ENCODE peak calls at places on chromosomes 13 and 19, in four cellular contexts. D, R, B and W are unnamed samples.

GRCh38 chr19:53871448-53871847 is 3.8 kb downstream of the MYADM start:
- DNase-seq in D (no peak), R (no peak), B (no peak), W (no peak)

GRCh38 chr13:35894636-35895035 is 236.5 kb downstream of the DCLK1 start:
- DNase-seq in D (no peak), R (peak), B (no peak), W (no peak)

GRCh38 chr13:22173605-22174004 is 502.7 kb downstream of the FGF9 start:
- DNase-seq in D (no peak), R (peak), B (no peak), W (no peak)

GRCh38 chr13:37681295-37682032 is 82.9 kb upstream of the POSTN start:
- DNase-seq in D (no peak), R (peak), B (no peak), W (no peak)

GRCh38 chr13:80972857-80973478 is 632.0 kb upstream of the SPRY2 start:
- DNase-seq in D (no peak), R (no peak), B (no peak), W (no peak)

GRCh38 chr19:13881692-13882418 is 4.9 kb downstream of the NANOS3 start:
- DNase-seq in D (no peak), R (peak), B (peak), W (no peak)

GRCh38 chr13:66341038-66341437 is 889.1 kb downstream of the PCDH9 start:
- DNase-seq in D (no peak), R (no peak), B (no peak), W (no peak)

GRCh38 chr19:58128041-58128685 is 22.4 kb downstream of the ZNF329 start:
- DNase-seq in D (no peak), R (no peak), B (no peak), W (no peak)

GRCh38 chr19:34639491-34640085 is 37.4 kb downstream of the SCGB2B2 start:
- DNase-seq in D (no peak), R (peak), B (peak), W (peak)

GRCh38 chr19:50330365-50331078 is 1.3 kb upstream of the KCNC3 start:
- DNase-seq in D (peak), R (peak), B (peak), W (peak)

GRCh38 chr19:31125071-31125470 is 224.2 kb downstream of the TSHZ3 start:
- DNase-seq in D (no peak), R (no peak), B (no peak), W (no peak)

GRCh38 chr19:21028969-21029268 is 8.5 kb downstream of the ZNF430 start:
- DNase-seq in D (no peak), R (no peak), B (no peak), W (no peak)

GRCh38 chr19:38388310-38389100 is at the start of gene SPRED3:
- DNase-seq in D (no peak), R (peak), B (no peak), W (peak)

GRCh38 chr13:59906413-59907027 is 257.2 kb downstream of the DIAPH3 start:
- DNase-seq in D (no peak), R (peak), B (peak), W (no peak)

GRCh38 chr13:31835932-31836331 is 96.6 kb downstream of the RXFP2 start:
- DNase-seq in D (no peak), R (peak), B (no peak), W (no peak)

GRCh38 chr19:8610928-8611284 is 391 bp upstream of the ADAMTS10 start:
- DNase-seq in D (no peak), R (no peak), B (no peak), W (no peak)

GRCh38 chr13:36160297-36160696 is 29.1 kb upstream of the DCLK1 start:
- DNase-seq in D (peak), R (no peak), B (no peak), W (no peak)

GRCh38 chr13:106467406-106468122 is 67.9 kb downstream of the EFNB2 start:
- DNase-seq in D (no peak), R (no peak), B (no peak), W (no peak)

GRCh38 chr19:37172368-37173366 is at the start of gene ZNF585A:
- DNase-seq in D (peak), R (peak), B (peak), W (peak)

GRCh38 chr19:46015080-46015960 is 7.5 kb downstream of the PGLYRP1 start:
- DNase-seq in D (peak), R (no peak), B (peak), W (peak)

GRCh38 chr13:113973218-113974164 is at the start of gene C13orf46:
- DNase-seq in D (peak), R (no peak), B (peak), W (no peak)

GRCh38 chr19:22735911-22736645 is 47.9 kb downstream of the ZNF99 start:
- DNase-seq in D (peak), R (no peak), B (no peak), W (no peak)

GRCh38 chr19:29873024-29873800 is 61.4 kb downstream of the CCNE1 start:
- DNase-seq in D (peak), R (no peak), B (peak), W (peak)

GRCh38 chr13:80502359-80502758 is 161.4 kb upstream of the SPRY2 start:
- DNase-seq in D (no peak), R (no peak), B (no peak), W (no peak)

GRCh38 chr19:2336528-2337328 is 8.2 kb downstream of the SPPL2B start:
- DNase-seq in D (no peak), R (no peak), B (no peak), W (no peak)

GRCh38 chr13:50241479-50241878 is 226.2 kb downstream of the KCNRG start:
- DNase-seq in D (no peak), R (no peak), B (no peak), W (no peak)

GRCh38 chr13:37618554-37618953 is 20.0 kb upstream of the POSTN start:
- DNase-seq in D (no peak), R (peak), B (no peak), W (no peak)

GRCh38 chr13:93700115-93700514 is 473.5 kb downstream of the GPC6 start:
- DNase-seq in D (no peak), R (peak), B (no peak), W (no peak)

GRCh38 chr19:2970201-2970838 is 7.0 kb upstream of the TLE6 start:
- DNase-seq in D (no peak), R (no peak), B (no peak), W (no peak)

DNA sequence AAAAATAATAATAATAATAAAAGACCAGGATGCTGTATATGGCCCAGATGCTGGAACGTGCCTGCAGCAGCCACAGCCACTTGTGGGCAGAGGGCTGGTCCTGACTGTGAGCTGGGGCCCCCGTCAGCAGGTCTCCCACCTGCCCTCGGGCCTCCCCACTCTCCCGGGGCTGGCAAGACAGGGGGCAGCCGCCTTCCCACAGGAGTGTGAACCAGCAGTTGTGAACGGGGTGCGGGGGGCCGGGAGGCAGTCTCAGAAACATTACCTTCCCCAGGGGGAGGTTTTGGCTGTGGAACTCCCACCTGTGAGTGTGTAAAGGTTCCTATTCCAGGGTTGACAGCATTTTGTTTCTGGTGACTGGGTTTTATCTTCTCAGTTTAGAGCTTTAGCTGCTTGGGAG is 151.4 kb downstream of the KDM4B start:
- DNase-seq in D (no peak), R (no peak), B (no peak), W (no peak)
- H3K4me3 ChIP-seq in D (no peak), R (no peak), B (no peak), W (no peak)

DNA sequence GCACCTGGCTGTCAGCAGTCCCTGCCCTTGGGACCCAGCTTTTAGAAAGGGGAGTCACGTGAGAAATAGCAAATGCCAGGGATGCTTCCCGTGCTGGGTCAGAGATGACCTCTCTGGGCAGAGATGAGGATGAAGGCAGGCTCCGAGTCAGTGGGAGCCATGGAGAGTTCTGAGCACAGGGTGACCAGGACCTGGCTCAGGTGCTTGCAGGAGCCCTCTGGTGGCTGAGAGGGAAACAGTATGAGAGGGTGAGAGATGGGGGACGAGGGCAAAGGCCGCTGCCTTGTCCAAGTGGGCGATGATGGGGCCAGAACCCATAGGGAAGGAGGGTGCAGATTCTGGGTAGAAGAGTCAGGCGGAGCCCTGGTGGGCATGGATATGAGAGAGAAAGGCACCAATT is 15.8 kb downstream of the TMED1 start:
- DNase-seq in D (no peak), R (no peak), B (no peak), W (no peak)
- TF ChIP-seq CTCF in D (no peak), R (peak), B (peak), W (no peak)

GRCh38 chr19:6699935-6700334 is 20.5 kb downstream of the C3 start:
- DNase-seq in D (no peak), R (no peak), B (no peak), W (no peak)

GRCh38 chr19:6705931-6706632 is 14.4 kb downstream of the C3 start:
- DNase-seq in D (no peak), R (no peak), B (no peak), W (no peak)

GRCh38 chr19:6697291-6697690 is 23.2 kb downstream of the C3 start:
- DNase-seq in D (no peak), R (no peak), B (no peak), W (no peak)

GRCh38 chr19:6696239-6696820 is 24.1 kb downstream of the C3 start:
- DNase-seq in D (no peak), R (no peak), B (no peak), W (no peak)

DNA sequence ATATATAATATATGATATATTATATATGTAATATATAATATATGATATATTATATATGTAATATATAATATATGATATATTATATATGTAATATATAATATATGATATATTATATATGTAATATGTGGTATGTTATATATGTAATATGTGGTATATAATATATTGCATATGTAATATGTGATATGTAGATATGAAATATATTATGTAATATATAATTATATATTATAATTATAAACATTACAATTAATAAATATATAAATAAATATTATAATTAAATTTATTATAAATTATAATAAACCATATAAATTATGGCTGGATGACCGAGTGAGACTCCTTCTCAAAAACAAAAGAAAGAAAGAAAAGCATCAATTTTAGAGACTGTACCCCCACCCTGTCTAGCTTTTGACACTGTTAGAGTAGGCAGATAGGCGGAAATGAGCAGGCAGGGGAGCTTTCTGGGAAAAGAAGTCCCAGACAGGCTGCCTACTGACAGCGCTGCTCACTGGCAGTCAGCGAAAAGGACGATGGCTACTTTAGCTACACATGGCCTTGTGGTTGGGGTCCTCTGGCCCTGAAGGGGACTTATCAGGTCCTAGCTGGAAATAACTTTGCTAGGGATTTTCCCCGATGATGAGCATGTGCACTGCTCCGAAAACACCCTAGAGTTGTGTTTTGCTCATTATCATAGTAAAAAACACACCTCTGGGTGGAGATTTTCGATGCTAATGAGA is 19.7 kb downstream of the C3 start:
- DNase-seq in D (no peak), R (no peak), B (no peak), W (no peak)
- TF ChIP-seq POLR2A in D (no peak), R (no peak), B (no peak), W (no peak)

DNA sequence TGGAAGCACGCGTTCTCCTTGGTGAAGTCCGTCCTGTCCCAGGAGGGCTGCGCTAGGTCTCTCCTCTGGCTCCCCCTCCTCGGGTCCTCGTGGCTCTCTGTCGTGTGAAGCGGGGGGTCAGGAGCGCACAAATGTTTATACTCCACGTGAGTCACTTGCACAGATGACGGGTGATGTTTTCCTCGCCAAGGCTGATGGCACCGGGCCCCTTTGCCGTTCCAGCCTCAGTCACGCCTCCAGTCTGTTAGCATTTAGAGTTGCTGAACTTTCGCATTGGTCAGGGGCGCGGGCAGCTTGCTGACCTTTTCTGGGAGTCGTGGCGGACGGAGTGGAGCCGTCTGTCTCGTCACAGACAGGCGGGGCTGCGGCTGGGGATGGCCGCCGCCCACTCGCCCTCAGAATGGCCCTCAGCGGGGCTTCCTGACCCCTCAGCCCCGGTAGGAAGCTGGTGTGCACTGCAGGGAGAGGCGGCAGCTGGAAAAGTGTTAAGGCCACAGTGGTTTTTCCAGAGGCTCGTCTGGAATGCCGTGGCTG is 13.7 kb downstream of the KLHL26 start:
- DNase-seq in D (peak), R (peak), B (peak), W (peak)
- H3K4me3 ChIP-seq in D (no peak), R (no peak), B (no peak), W (no peak)

GRCh38 chr13:90968510-90968909 is 379.0 kb upstream of the MIR17HG start:
- DNase-seq in D (no peak), R (no peak), B (no peak), W (no peak)
- TF ChIP-seq CTCF in D (no peak), R (no peak), B (no peak), W (no peak)

GRCh38 chr19:799076-799881 is 2.0 kb downstream of the PTBP1 start:
- DNase-seq in D (no peak), R (peak), B (no peak), W (no peak)

GRCh38 chr19:796692-797527 is at the start of gene PTBP1:
- DNase-seq in D (peak), R (peak), B (peak), W (peak)

GRCh38 chr19:797528-798414 is 519 bp downstream of the PTBP1 start:
- DNase-seq in D (peak), R (peak), B (peak), W (peak)

GRCh38 chr19:800360-801029 is 3.2 kb downstream of the PTBP1 start:
- DNase-seq in D (no peak), R (no peak), B (no peak), W (peak)

DNA sequence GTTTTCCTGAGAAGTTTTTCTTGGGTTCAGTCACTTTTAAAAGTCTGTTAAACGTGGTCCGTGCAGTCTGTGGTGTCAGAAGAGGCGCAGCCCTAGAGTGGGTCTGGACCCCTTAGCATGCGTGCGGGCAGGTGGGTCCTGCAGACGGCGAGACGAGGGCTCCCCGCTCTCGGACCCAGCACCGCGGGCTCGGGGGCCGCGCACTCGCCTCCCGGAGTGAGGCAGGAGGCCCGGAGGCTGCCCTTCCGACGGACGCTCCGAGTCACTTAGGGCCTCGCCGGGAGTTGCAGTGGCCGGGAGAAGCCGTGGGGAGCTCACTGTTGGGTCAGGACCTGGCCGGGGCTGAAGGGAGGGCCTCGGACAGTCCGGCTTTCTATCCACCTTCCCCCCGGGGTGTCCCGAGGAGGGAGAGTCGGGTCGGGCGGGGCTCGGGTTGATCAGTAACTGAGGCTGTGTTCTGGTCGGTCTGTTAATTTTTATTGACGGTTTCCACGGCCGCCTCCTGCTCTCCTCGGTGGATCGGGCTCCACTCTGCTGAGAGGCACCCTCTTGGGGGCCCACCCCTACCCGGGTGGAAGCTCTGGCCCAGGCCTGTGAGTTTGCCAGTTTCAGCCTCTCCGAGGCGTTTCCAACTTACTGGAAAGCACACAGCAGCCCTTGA is 1.3 kb downstream of the PTBP1 start:
- DNase-seq in D (no peak), R (no peak), B (peak), W (no peak)
- TF ChIP-seq POLR2A in D (no peak), R (no peak), B (peak), W (no peak)

GRCh38 chr19:48965033-48965805 is at the start of gene FTL:
- DNase-seq in D (peak), R (peak), B (peak), W (peak)
- H3K4me3 ChIP-seq in D (peak), R (peak), B (peak), W (peak)

GRCh38 chr19:40217027-40217810 is 965 bp downstream of the TTC9B start:
- DNase-seq in D (no peak), R (no peak), B (peak), W (peak)
- TF ChIP-seq CTCF in D (no peak), R (peak), B (peak), W (peak)

GRCh38 chr19:17075860-17076538 is 422 bp downstream of the MYO9B start:
- DNase-seq in D (peak), R (peak), B (peak), W (peak)
- TF ChIP-seq POLR2A in D (no peak), R (peak), B (no peak), W (no peak)